ENCODE peak calls at places on chromosomes 7 and 10, in ten cellular contexts. C, P, V, M, Y, L, E, X, I and U are unnamed samples.

GRCh38 chr10:97991875-97992274 is 38.5 kb downstream of the CRTAC1 start:
- DNase-seq in C (peak), P (no peak), V (no peak), M (no peak), Y (no peak), L (peak), E (peak), X (no peak), I (no peak), U (no peak)

GRCh38 chr10:117261501-117261900 is 20.6 kb downstream of the SLC18A2 start:
- DNase-seq in C (no peak), P (no peak), V (no peak), M (no peak), Y (no peak), L (no peak), E (no peak), X (no peak), I (no peak), U (no peak)

GRCh38 chr10:92691042-92691590 is 1.4 kb downstream of the HHEX start:
- DNase-seq in C (no peak), P (no peak), V (no peak), M (peak), Y (no peak), L (peak), E (no peak), X (no peak), I (no peak), U (no peak)

GRCh38 chr10:15571570-15571969 is 148.2 kb downstream of the ITGA8 start:
- DNase-seq in C (no peak), P (no peak), V (no peak), M (peak), Y (no peak), L (peak), E (peak), X (no peak), I (no peak), U (no peak)

GRCh38 chr7:156017431-156017830 is 205.2 kb upstream of the SHH start:
- DNase-seq in C (no peak), P (no peak), V (no peak), M (no peak), Y (no peak), L (no peak), E (no peak), X (no peak), I (no peak), U (no peak)

GRCh38 chr10:75461672-75462649 is 30.5 kb downstream of the LRMDA start:
- DNase-seq in C (no peak), P (no peak), V (no peak), M (no peak), Y (no peak), L (no peak), E (no peak), X (no peak), I (no peak), U (no peak)

GRCh38 chr10:116691544-116692126 is 50.7 kb downstream of the HSPA12A start:
- DNase-seq in C (no peak), P (no peak), V (no peak), M (no peak), Y (no peak), L (no peak), E (no peak), X (no peak), I (no peak), U (no peak)

GRCh38 chr7:15821484-15822122 is 135.1 kb upstream of the MEOX2 start:
- DNase-seq in C (no peak), P (no peak), V (no peak), M (no peak), Y (no peak), L (peak), E (no peak), X (no peak), I (no peak), U (peak)

GRCh38 chr7:70695804-70696104 is 436.2 kb upstream of the GALNT17 start:
- DNase-seq in C (peak), P (no peak), V (no peak), M (no peak), Y (no peak), L (no peak), E (peak), X (no peak), I (no peak), U (no peak)

GRCh38 chr7:70435634-70436033 is 696.3 kb upstream of the GALNT17 start:
- DNase-seq in C (no peak), P (no peak), V (no peak), M (no peak), Y (no peak), L (no peak), E (no peak), X (no peak), I (no peak), U (no peak)

GRCh38 chr7:101542527-101543241 is 86.4 kb downstream of the MYL10 start:
- DNase-seq in C (no peak), P (peak), V (peak), M (peak), Y (peak), L (peak), E (peak), X (peak), I (peak), U (no peak)